ENCODE peak calls at places on chromosome 9, in seven cellular contexts. W is endothelial cell of umbilical vein, O is T-helper 2 cell, X is NB4, M is germinal center, F is anterior cingulate cortex, D is suprapubic skin. Y is an unnamed sample.

GRCh38 chr9:69385474-69386091 is 60.6 kb downstream of the ENTREP1 start:
- DNase-seq in W (peak), O (no peak), X (no peak), M (no peak), F (no peak), D (no peak), Y (no peak)

GRCh38 chr9:61668846-61669245 is 479.0 kb downstream of the SPATA31A7 start:
- DNase-seq in W (no peak), O (no peak), X (no peak), M (no peak), F (no peak), D (no peak), Y (no peak)

GRCh38 chr9:135290086-135290485 is 189.5 kb upstream of the PPP1R26 start:
- DNase-seq in W (no peak), O (no peak), X (no peak), M (no peak), F (no peak), D (no peak), Y (no peak)

GRCh38 chr9:124128568-124128967 is 117.0 kb downstream of the LHX2 start:
- DNase-seq in W (no peak), O (no peak), X (no peak), M (no peak), F (no peak), D (no peak), Y (no peak)

GRCh38 chr9:71079451-71079850 is 42.0 kb downstream of the TRPM3 start:
- DNase-seq in W (no peak), O (no peak), X (no peak), M (no peak), F (no peak), D (no peak), Y (no peak)

GRCh38 chr9:9552665-9553064 is 1060.1 kb downstream of the PTPRD start:
- DNase-seq in W (no peak), O (no peak), X (no peak), M (no peak), F (no peak), D (no peak), Y (no peak)

GRCh38 chr9:136363606-136364368 is at the start of gene DNLZ:
- DNase-seq in W (peak), O (peak), X (peak), M (peak), F (peak), D (peak), Y (peak)

GRCh38 chr9:109232449-109232848 is 65.4 kb upstream of the FRRS1L start:
- DNase-seq in W (no peak), O (no peak), X (no peak), M (no peak), F (no peak), D (no peak), Y (no peak)

GRCh38 chr9:131181091-131181681 is 55.8 kb downstream of the NUP214 start:
- DNase-seq in W (no peak), O (peak), X (peak), M (no peak), F (no peak), D (no peak), Y (no peak)

GRCh38 chr9:13718539-13718938 is 439.0 kb upstream of the MPDZ start:
- DNase-seq in W (no peak), O (no peak), X (no peak), M (no peak), F (no peak), D (no peak), Y (no peak)

GRCh38 chr9:26675055-26675454 is 217.5 kb downstream of the CAAP1 start:
- DNase-seq in W (no peak), O (no peak), X (no peak), M (no peak), F (no peak), D (no peak), Y (no peak)

GRCh38 chr9:93064392-93065124 is 6.1 kb downstream of the SUSD3 start:
- DNase-seq in W (no peak), O (peak), X (peak), M (peak), F (no peak), D (no peak), Y (peak)

GRCh38 chr9:36207546-36208012 is 16.9 kb downstream of the CLTA start:
- DNase-seq in W (peak), O (peak), X (peak), M (no peak), F (no peak), D (no peak), Y (no peak)

GRCh38 chr9:32524558-32525461 is 1.2 kb downstream of the RIGI start:
- DNase-seq in W (no peak), O (peak), X (peak), M (no peak), F (peak), D (no peak), Y (peak)